ENCODE peak calls at places on chromosome 19, in eight cellular contexts. H is NCI-H345, O is HuH-7.5, G is left colon, Q is uterus, K is HCEC 1CT, L is Peyer's patch, P is EH. N is an unnamed sample.

GRCh38 chr19:38653028-38653571 is 5.7 kb downstream of the ACTN4 start:
- DNase-seq in H (no peak), L (no peak), K (peak; percentile 36), P (peak; percentile 51), Q (no peak), O (peak; percentile 73), G (peak; percentile 82), N (peak; percentile 36)

GRCh38 chr19:19236173-19236572 is 24.4 kb downstream of the NCAN start:
- DNase-seq in O (no peak), G (no peak), P (no peak), L (no peak), H (no peak), Q (no peak), K (no peak), N (no peak)

GRCh38 chr19:42052241-42052863 is 17.7 kb downstream of the GRIK5 start:
- DNase-seq in H (peak; percentile 59), K (no peak), G (no peak), Q (no peak), P (no peak), O (no peak), L (no peak), N (no peak)

GRCh38 chr19:48608798-48609263 is 2.3 kb downstream of the SPACA4 start:
- DNase-seq in O (peak; percentile 79), H (peak; percentile 62), K (peak; percentile 38), G (peak; percentile 56), L (peak; percentile 62), P (peak; percentile 62), Q (no peak), N (no peak)

GRCh38 chr19:2611483-2612464 is 90.7 kb downstream of the GNG7 start:
- DNase-seq in H (no peak), L (no peak), K (no peak), Q (no peak), P (no peak), G (no peak), O (no peak), N (no peak)

GRCh38 chr19:44668985-44669764 is 2.1 kb upstream of the CEACAM19 start:
- DNase-seq in G (no peak), H (no peak), Q (no peak), P (no peak), O (no peak), L (no peak), K (no peak), N (no peak)

GRCh38 chr19:7468840-7469239 is 20.0 kb downstream of the PEX11G start:
- DNase-seq in O (no peak), P (no peak), K (no peak), G (no peak), Q (no peak), H (no peak), L (no peak), N (no peak)

GRCh38 chr19:41354343-41354974 is 737 bp upstream of the TGFB1 start:
- DNase-seq in L (no peak), H (no peak), O (no peak), Q (peak; percentile 28), G (no peak), P (no peak), K (no peak), N (no peak)

GRCh38 chr19:3368848-3369336 is 2.5 kb downstream of the NFIC start:
- DNase-seq in L (no peak), P (peak; percentile 56), H (no peak), Q (no peak), G (no peak), K (no peak), O (no peak), N (no peak)

GRCh38 chr19:30357580-30357954 is 14.6 kb upstream of the ZNF536 start:
- DNase-seq in K (no peak), G (no peak), O (no peak), L (no peak), Q (no peak), P (no peak), H (no peak), N (no peak)

GRCh38 chr19:5358173-5358800 is 17.7 kb upstream of the PTPRS start:
- DNase-seq in O (no peak), H (no peak), Q (no peak), L (no peak), K (no peak), P (peak; percentile 30), G (no peak), N (no peak)

GRCh38 chr19:37763488-37763887 is 15.9 kb downstream of the ZNF573 start:
- DNase-seq in L (no peak), K (peak; percentile 60), O (no peak), Q (no peak), G (no peak), H (no peak), P (peak; percentile 16), N (no peak)

GRCh38 chr19:29680447-29680846 is 15.2 kb downstream of the PLEKHF1 start:
- DNase-seq in H (no peak), O (no peak), K (no peak), Q (no peak), G (peak; percentile 52), L (peak; percentile 91), P (no peak), N (no peak)

GRCh38 chr19:45173816-45174215 is 4.2 kb downstream of the TRAPPC6A start:
- DNase-seq in L (no peak), K (peak; percentile 21), G (no peak), H (no peak), Q (no peak), P (peak; percentile 86), O (no peak), N (no peak)

GRCh38 chr19:10517361-10517759 is at the start of gene S1PR5:
- DNase-seq in G (no peak), H (peak; percentile 44), Q (no peak), P (peak; percentile 32), K (no peak), L (no peak), O (peak; percentile 78), N (no peak)

GRCh38 chr19:44748426-44749254 is at the start of gene BCL3:
- DNase-seq in P (no peak), H (peak; percentile 23), Q (peak; percentile 77), K (no peak), G (peak; percentile 85), L (peak; percentile 72), O (peak; percentile 76), N (no peak)

GRCh38 chr19:327291-328024 is 17.1 kb downstream of the MIER2 start:
- DNase-seq in K (no peak), L (no peak), P (no peak), G (no peak), O (no peak), H (no peak), Q (no peak), N (no peak)

GRCh38 chr19:49458567-49458903 is 5.5 kb downstream of the ALDH16A1 start:
- DNase-seq in O (no peak), P (no peak), G (no peak), Q (no peak), K (no peak), H (no peak), L (no peak), N (no peak)

GRCh38 chr19:18594824-18595373 is 6.3 kb downstream of the REX1BD start:
- DNase-seq in G (no peak), K (no peak), Q (no peak), O (no peak), H (no peak), P (no peak), L (no peak), N (no peak)

GRCh38 chr19:7600721-7601120 is 5.1 kb downstream of the CAMSAP3 start:
- DNase-seq in K (no peak), O (no peak), P (no peak), H (no peak), Q (no peak), G (no peak), L (no peak), N (no peak)

GRCh38 chr19:46731007-46731501 is 14.1 kb upstream of the PRKD2 start:
- DNase-seq in H (no peak), K (peak; percentile 88), G (no peak), P (peak; percentile 97), Q (no peak), O (no peak), L (no peak), N (no peak)

GRCh38 chr19:5292843-5293606 is 47.6 kb downstream of the PTPRS start:
- DNase-seq in P (peak; percentile 83), G (peak; percentile 41), K (peak; percentile 59), L (no peak), H (peak; percentile 78), Q (peak; percentile 76), O (no peak), N (peak; percentile 61)

GRCh38 chr19:3129112-3129511 is 6.7 kb upstream of the GNA15 start:
- DNase-seq in H (peak; percentile 18), P (peak; percentile 69), Q (no peak), O (no peak), L (no peak), G (no peak), K (peak; percentile 58), N (peak; percentile 44)

GRCh38 chr19:48735031-48735615 is 5.3 kb downstream of the RASIP1 start:
- DNase-seq in K (no peak), O (no peak), P (peak; percentile 39), H (peak; percentile 73), G (no peak), Q (no peak), L (no peak), N (no peak)

GRCh38 chr19:41174297-41174928 is 18.6 kb upstream of the CYP2S1 start:
- DNase-seq in K (no peak), L (no peak), P (no peak), H (no peak), G (peak; percentile 87), O (no peak), Q (no peak), N (no peak)

GRCh38 chr19:49585023-49585422 is 3.9 kb downstream of the PRRG2 start:
- DNase-seq in O (no peak), H (peak; percentile 10), G (no peak), P (no peak), K (no peak), L (no peak), Q (no peak), N (no peak)

GRCh38 chr19:49514151-49514550 is 1.7 kb downstream of the FCGRT start:
- DNase-seq in Q (no peak), L (no peak), K (no peak), G (no peak), O (no peak), P (no peak), H (peak; percentile 17), N (no peak)

GRCh38 chr19:45117167-45117594 is 24.2 kb downstream of the PPP1R37 start:
- DNase-seq in H (peak; percentile 77), L (peak; percentile 45), K (no peak), Q (no peak), G (no peak), P (no peak), O (no peak), N (no peak)

GRCh38 chr19:4066176-4066606 is 508 bp downstream of the ZBTB7A start:
- DNase-seq in G (peak; percentile 72), P (no peak), O (no peak), K (no peak), L (peak; percentile 74), H (no peak), Q (no peak), N (no peak)